ENCODE peak calls at places on chromosomes 6 and 20, in seven cellular contexts. S is psoas muscle, Q is fibroblast of lung, K is dorsolateral prefrontal cortex, V is astrocyte, B is IMR-90, O is mammary epithelial cell. I is an unnamed sample.

GRCh38 chr20:57724610-57725405 is 15.0 kb upstream of the PMEPA1 start:
- DNase-seq in O (no peak), B (no peak), K (no peak), S (peak), V (no peak), Q (no peak), I (peak)

GRCh38 chr20:25019381-25020155 is 27.0 kb upstream of the APMAP start:
- DNase-seq in O (no peak), S (no peak), K (peak), Q (no peak), V (no peak), B (no peak), I (no peak)

GRCh38 chr6:151096691-151097090 is 143.1 kb upstream of the AKAP12 start:
- DNase-seq in Q (peak), V (peak), O (no peak), S (no peak), K (no peak), B (peak), I (no peak)

GRCh38 chr6:69957990-69958559 is 91.7 kb downstream of the COL19A1 start:
- DNase-seq in K (no peak), O (no peak), V (peak), B (peak), S (no peak), Q (peak), I (no peak)

GRCh38 chr6:138673317-138674014 is 100.1 kb upstream of the CCDC28A start:
- DNase-seq in O (no peak), B (no peak), Q (no peak), K (no peak), S (no peak), V (no peak), I (no peak)

GRCh38 chr6:85864453-85865401 is 222.0 kb upstream of the SYNCRIP start:
- DNase-seq in B (peak), V (no peak), O (peak), Q (peak), S (no peak), K (no peak), I (no peak)

GRCh38 chr6:105849741-105850140 is 236.4 kb upstream of the PRDM1 start:
- DNase-seq in S (no peak), O (no peak), Q (peak), V (peak), B (peak), K (no peak), I (no peak)

GRCh38 chr20:34316191-34316814 is 13.1 kb upstream of the AHCY start:
- DNase-seq in O (peak), S (no peak), B (peak), Q (peak), V (peak), K (no peak), I (no peak)

GRCh38 chr6:34305497-34305896 is 56.7 kb upstream of the SMIM29 start:
- DNase-seq in O (no peak), B (no peak), Q (no peak), S (no peak), V (no peak), K (no peak), I (no peak)

GRCh38 chr20:1130058-1130694 is 11.8 kb downstream of the PSMF1 start:
- DNase-seq in B (no peak), V (no peak), S (no peak), K (no peak), O (no peak), Q (no peak), I (no peak)

GRCh38 chr6:89984926-89985743 is 90.9 kb downstream of the GJA10 start:
- DNase-seq in S (peak), B (peak), Q (peak), V (peak), O (no peak), K (peak), I (peak)

GRCh38 chr6:96700931-96701330 is 136.3 kb downstream of the GPR63 start:
- DNase-seq in K (no peak), V (no peak), S (no peak), B (no peak), O (no peak), Q (no peak), I (no peak)

GRCh38 chr6:56547687-56548086 is 95.0 kb downstream of the DST start:
- DNase-seq in B (no peak), O (no peak), V (no peak), K (no peak), Q (no peak), S (no peak), I (no peak)
- H3K27ac ChIP-seq in B (no peak), O (no peak), V (no peak), K (no peak), Q (no peak), S (no peak), I (no peak)

GRCh38 chr6:165556116-165556843 is 106.8 kb downstream of the PDE10A start:
- DNase-seq in K (no peak), Q (no peak), B (peak), V (peak), O (no peak), S (no peak), I (no peak)
- H3K27ac ChIP-seq in K (no peak), Q (no peak), B (no peak), V (no peak), O (no peak), S (no peak), I (no peak)

GRCh38 chr20:4170621-4171537 is 155.5 kb upstream of the RNF24 start:
- DNase-seq in S (no peak), V (no peak), B (no peak), O (no peak), Q (no peak), K (peak), I (peak)
- H3K27ac ChIP-seq in S (no peak), V (peak), B (no peak), O (no peak), Q (no peak), K (peak), I (peak)

GRCh38 chr20:50309764-50310672 is 119.4 kb downstream of the CEBPB start:
- DNase-seq in B (no peak), Q (no peak), O (no peak), K (no peak), V (no peak), S (no peak), I (no peak)
- H3K27ac ChIP-seq in B (peak), Q (peak), O (no peak), K (peak), V (peak), S (peak), I (peak)

DNA sequence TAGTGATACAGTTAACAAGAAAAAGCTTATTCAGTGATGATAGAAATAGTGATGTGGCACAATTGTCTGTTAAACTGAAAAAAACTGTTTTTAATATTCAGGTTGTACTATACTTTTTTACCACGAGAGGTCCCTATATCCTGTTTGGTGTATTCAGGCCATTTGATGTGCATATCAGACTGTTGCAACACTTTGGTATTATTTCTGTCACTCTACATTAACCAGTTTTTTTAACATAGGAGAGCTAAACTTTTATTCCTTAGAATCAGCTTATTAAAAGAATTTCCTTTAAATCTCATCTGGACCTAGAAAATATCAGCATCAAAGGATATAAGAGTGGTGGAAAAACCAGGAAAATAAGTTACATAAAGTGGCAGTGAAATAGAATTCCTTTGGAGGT is 36.8 kb downstream of the TSPYL4 start:
- DNase-seq in V (peak), Q (peak), K (no peak), O (peak), B (peak), S (no peak), I (no peak)
- H3K27ac ChIP-seq in V (no peak), Q (no peak), K (peak), O (no peak), B (no peak), S (no peak), I (peak)

GRCh38 chr6:161940519-161940918 is 666.7 kb upstream of the AGPAT4 start:
- DNase-seq in O (no peak), V (no peak), S (no peak), K (no peak), B (no peak), Q (no peak), I (no peak)
- H3K27ac ChIP-seq in O (no peak), V (no peak), S (no peak), K (no peak), B (no peak), Q (no peak), I (no peak)

GRCh38 chr6:111556004-111556403 is 49.7 kb downstream of the TRAF3IP2 start:
- DNase-seq in K (no peak), B (no peak), O (no peak), S (no peak), Q (no peak), V (no peak), I (no peak)
- H3K27ac ChIP-seq in K (peak), B (no peak), O (no peak), S (peak), Q (peak), V (no peak), I (no peak)